ENCODE peak calls at places on chromosomes 7 and 10, in six cellular contexts. L, P, O, C, V and B are unnamed samples.

GRCh38 chr10:48410503-48410902 is 104.0 kb downstream of the MAPK8 start:
- DNase-seq in O (no peak), V (no peak), P (no peak), L (no peak), C (no peak), B (no peak)

GRCh38 chr7:27774717-27775328 is 34.9 kb downstream of the TAX1BP1 start:
- DNase-seq in P (no peak), O (peak; percentile 8), C (no peak), V (peak; percentile 19), L (no peak), B (no peak)

GRCh38 chr7:151006590-151007300 is 15.9 kb downstream of the NOS3 start:
- DNase-seq in P (no peak), V (no peak), L (no peak), C (no peak), O (no peak), B (no peak)

GRCh38 chr7:49398730-49399129 is 374.7 kb upstream of the VWC2 start:
- DNase-seq in O (peak; percentile 75), C (no peak), P (no peak), V (peak; percentile 77), L (no peak), B (no peak)

GRCh38 chr7:98976396-98977185 is 98.3 kb downstream of the TRRAP start:
- DNase-seq in L (no peak), V (no peak), C (no peak), O (no peak), P (no peak), B (no peak)

GRCh38 chr7:34315032-34315431 is 343.0 kb upstream of the NPSR1 start:
- DNase-seq in L (peak; percentile 68), O (peak; percentile 47), V (peak; percentile 94), C (no peak), P (no peak), B (no peak)

GRCh38 chr7:19670806-19671205 is 38.0 kb downstream of the POLR1F start:
- DNase-seq in V (peak; percentile 30), C (no peak), L (no peak), P (no peak), O (no peak), B (no peak)

GRCh38 chr7:16034353-16034752 is 347.9 kb upstream of the MEOX2 start:
- DNase-seq in P (no peak), C (no peak), V (peak; percentile 32), O (peak; percentile 52), L (no peak), B (no peak)

GRCh38 chr10:58266003-58266825 is 1.5 kb downstream of the IPMK start:
- DNase-seq in C (no peak), P (no peak), L (no peak), O (peak; percentile 65), V (peak; percentile 63), B (no peak)

GRCh38 chr7:111660478-111660877 is 98.2 kb upstream of the IMMP2L start:
- DNase-seq in O (no peak), C (no peak), V (no peak), P (no peak), L (no peak), B (no peak)

GRCh38 chr10:36712695-36713094 is 412.7 kb upstream of the ANKRD30A start:
- DNase-seq in O (no peak), V (no peak), P (no peak), C (no peak), L (no peak), B (no peak)

GRCh38 chr10:510415-510881 is 179.0 kb downstream of the DIP2C start:
- DNase-seq in O (peak; percentile 12), V (no peak), L (no peak), P (no peak), C (no peak), B (no peak)

GRCh38 chr7:25303380-25304321 is 75.4 kb upstream of the NPVF start:
- DNase-seq in C (no peak), O (no peak), P (no peak), V (peak; percentile 13), L (no peak), B (peak; percentile 54)

GRCh38 chr10:64738462-64738861 is 1217.3 kb downstream of the REEP3 start:
- DNase-seq in O (no peak), L (no peak), V (no peak), C (no peak), P (no peak), B (no peak)

GRCh38 chr10:60687679-60688078 is 90.6 kb upstream of the CDK1 start:
- DNase-seq in C (no peak), P (no peak), L (no peak), V (no peak), O (no peak), B (no peak)

GRCh38 chr10:48958598-48959200 is 19.1 kb upstream of the LRRC18 start:
- DNase-seq in O (no peak), C (no peak), P (no peak), L (no peak), V (no peak), B (no peak)

GRCh38 chr10:74988787-74989574 is 122.5 kb upstream of the SAMD8 start:
- DNase-seq in O (no peak), V (peak; percentile 25), C (no peak), P (no peak), L (no peak), B (no peak)

GRCh38 chr7:149690688-149691446 is 82.5 kb downstream of the ZNF467 start:
- DNase-seq in C (peak; percentile 67), L (peak; percentile 67), P (peak; percentile 70), V (peak; percentile 70), O (peak; percentile 96), B (no peak)

GRCh38 chr7:47688311-47689100 is 106.6 kb upstream of the TNS3 start:
- DNase-seq in O (no peak), P (no peak), V (no peak), C (no peak), L (no peak), B (peak; percentile 59)

GRCh38 chr10:6445671-6446278 is 134.3 kb downstream of the PRKCQ start:
- DNase-seq in C (peak; percentile 56), L (peak; percentile 10), P (peak; percentile 81), O (peak; percentile 36), V (peak; percentile 17), B (peak; percentile 27)

GRCh38 chr10:43595739-43596298 is 10.4 kb upstream of the ZNF485 start:
- DNase-seq in P (no peak), V (no peak), C (no peak), L (no peak), O (no peak), B (no peak)

GRCh38 chr7:5532520-5533335 is 109.1 kb upstream of the TNRC18 start:
- DNase-seq in O (no peak), C (no peak), V (no peak), P (peak; percentile 75), L (no peak), B (peak; percentile 94)

GRCh38 chr7:153061913-153062528 is 302.5 kb downstream of the ACTR3B start:
- DNase-seq in V (no peak), L (no peak), P (no peak), O (no peak), C (no peak), B (no peak)

DNA sequence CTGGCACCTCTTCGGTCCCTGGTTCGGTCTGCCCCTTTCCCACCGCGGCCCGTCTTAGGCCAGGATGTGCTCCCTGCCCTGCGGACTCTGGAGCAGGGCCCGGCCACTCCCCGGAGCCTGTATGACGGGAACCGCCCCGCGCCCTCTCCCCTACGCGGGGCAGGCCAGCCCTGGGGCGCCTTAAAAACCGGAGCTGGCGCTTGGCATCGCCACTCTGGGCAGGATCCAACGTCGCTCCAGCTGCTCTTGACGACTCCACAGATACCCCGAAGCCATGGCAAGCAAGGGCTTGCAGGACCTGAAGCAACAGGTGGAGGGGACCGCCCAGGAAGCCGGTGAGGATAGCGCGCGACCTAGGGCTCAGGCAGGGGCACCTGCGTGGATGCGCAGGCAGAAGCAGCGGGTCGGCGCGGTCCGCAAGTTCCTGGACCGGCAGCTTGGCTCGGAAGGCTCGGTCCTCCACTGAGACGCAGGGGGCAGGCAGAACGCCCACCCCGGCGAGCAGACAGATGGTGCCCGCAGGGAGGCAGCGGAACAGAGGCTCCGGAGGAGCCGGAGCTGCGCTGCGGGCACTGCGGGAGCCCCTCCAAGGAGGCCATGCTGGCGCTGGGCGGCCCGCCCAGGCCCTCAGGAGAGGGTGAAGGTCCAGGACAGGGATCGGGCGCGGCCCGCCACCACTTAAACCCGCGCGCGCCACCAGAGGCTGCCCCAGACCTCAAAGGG is at the start of gene ADIRF:
- DNase-seq in C (no peak), P (peak; percentile 79), O (peak; percentile 86), L (no peak), V (no peak), B (peak; percentile 94)
- TF ChIP-seq CTCF in C (no peak), P (no peak), O (no peak), L (no peak), V (no peak), B (no peak)

GRCh38 chr10:3293536-3294431 is 121.2 kb upstream of the PITRM1 start:
- DNase-seq in V (peak; percentile 67), C (no peak), O (no peak), L (peak; percentile 17), P (no peak), B (no peak)
- H3K4me3 ChIP-seq in V (no peak overlapping the region), C (no peak overlapping the region), O (no peak overlapping the region), L (no peak overlapping the region), P (no peak overlapping the region), B (no peak overlapping the region)

GRCh38 chr10:128322950-128323349 is 196.7 kb upstream of the MKI67 start:
- DNase-seq in C (no peak), V (no peak), O (no peak), L (no peak), P (no peak), B (peak; percentile 21)

GRCh38 chr10:128322106-128322505 is 195.9 kb upstream of the MKI67 start:
- DNase-seq in V (no peak), C (no peak), P (no peak), O (no peak), L (no peak), B (peak; percentile 60)

GRCh38 chr10:128325788-128326187 is 199.6 kb upstream of the MKI67 start:
- DNase-seq in L (no peak), P (no peak), C (no peak), O (no peak), V (no peak), B (peak; percentile 74)

GRCh38 chr10:128324468-128324867 is 198.2 kb upstream of the MKI67 start:
- DNase-seq in C (no peak), L (no peak), O (no peak), P (no peak), V (no peak), B (peak; percentile 39)

DNA sequence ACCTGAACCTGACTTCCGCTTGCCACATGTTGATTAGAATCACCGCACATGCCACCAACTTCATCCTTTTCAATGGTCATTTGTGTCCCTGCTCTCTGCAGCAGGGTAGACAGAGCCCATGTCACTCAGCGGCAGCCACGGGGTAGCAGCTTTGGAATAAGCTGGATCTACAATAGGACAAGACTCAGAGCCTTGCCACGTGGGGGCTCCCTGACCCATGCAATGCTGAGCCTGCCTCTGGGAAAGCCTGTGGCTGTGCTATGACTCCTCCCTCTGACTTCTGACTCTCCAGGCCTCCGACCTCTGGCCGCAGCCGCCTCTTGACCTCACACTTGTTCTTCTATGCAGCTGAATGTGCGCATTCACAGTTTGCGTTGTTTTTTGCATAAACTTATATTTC is 197.8 kb upstream of the MKI67 start:
- DNase-seq in L (no peak), O (no peak), V (no peak), P (peak; percentile 84), C (peak; percentile 40), B (no peak)
- TF ChIP-seq CTCF in L (no peak), O (no peak), V (no peak), P (peak; percentile 46), C (no peak), B (no peak)

DNA sequence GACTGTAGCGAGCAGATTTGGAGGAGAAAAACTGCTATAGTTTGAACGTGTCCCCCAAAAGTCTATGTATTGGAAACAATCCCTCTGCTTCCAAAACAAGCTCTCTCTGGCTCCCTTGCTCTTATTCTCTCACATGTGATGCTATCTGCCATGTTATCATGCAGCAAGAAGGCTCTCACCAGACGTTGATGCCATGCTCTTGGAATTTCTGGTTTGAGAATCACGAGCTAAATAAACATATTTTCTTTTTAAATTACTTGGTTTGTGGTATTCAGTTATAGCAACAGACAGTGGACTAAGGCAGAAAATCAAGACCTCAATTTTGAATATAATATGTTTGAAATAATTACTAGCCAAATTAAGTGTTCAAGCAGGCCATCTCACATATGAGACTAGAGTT is 17.5 kb upstream of the GNAT3 start:
- DNase-seq in P (no peak), V (peak; percentile 44), O (no peak), L (no peak), C (no peak), B (no peak)
- H3K4me3 ChIP-seq in P (no peak overlapping the region), V (no peak overlapping the region), O (no peak overlapping the region), L (no peak overlapping the region), C (no peak overlapping the region), B (no peak overlapping the region)